ENCODE peak calls at places on chromosomes 4 and X, in seven cellular contexts. X, I, F, Z, V, P and E are unnamed samples.

GRCh38 chrX:22699591-22700091 is 300.1 kb upstream of the DDX53 start:
- DNase-seq in V (no peak), X (no peak), P (no peak), Z (peak; percentile 2), F (no peak), I (peak; percentile 90), E (no peak)

GRCh38 chr4:148730241-148730640 is 288.0 kb upstream of the NR3C2 start:
- DNase-seq in F (no peak), V (no peak), Z (no peak), P (no peak), I (no peak), X (no peak), E (no peak)

GRCh38 chr4:896216-896615 is 35.9 kb downstream of the GAK start:
- DNase-seq in F (no peak), Z (no peak), X (no peak), V (peak; percentile 11), P (no peak), I (no peak), E (no peak)

GRCh38 chr4:165678236-165678960 is 194.6 kb upstream of the TLL1 start:
- DNase-seq in V (no peak), I (peak; percentile 4), P (no peak), F (no peak), Z (no peak), X (no peak), E (no peak)

GRCh38 chr4:83830138-83830537 is 294.2 kb downstream of the GPAT3 start:
- DNase-seq in V (no peak), I (no peak), P (no peak), F (no peak), X (no peak), Z (no peak), E (no peak)

GRCh38 chrX:151982217-151982616 is 7.7 kb upstream of the GABRE start:
- DNase-seq in I (peak; percentile 59), F (no peak), P (no peak), V (no peak), X (no peak), Z (peak; percentile 28), E (no peak)

GRCh38 chr4:6658635-6659075 is 18.2 kb downstream of the MRFAP1 start:
- DNase-seq in P (no peak), V (peak; percentile 53), F (no peak), I (peak; percentile 15), Z (no peak), X (no peak), E (no peak)

GRCh38 chrX:8364369-8365141 is 100.1 kb upstream of the VCX3B start:
- DNase-seq in X (peak; percentile 5), Z (peak; percentile 63), V (peak; percentile 68), I (no peak), F (no peak), P (no peak), E (peak; percentile 85)

GRCh38 chrX:152821145-152821765 is 9.3 kb downstream of the CETN2 start:
- DNase-seq in P (peak; percentile 51), F (peak; percentile 18), X (peak; percentile 25), Z (peak; percentile 65), I (peak; percentile 25), V (peak; percentile 72), E (peak; percentile 70)

GRCh38 chr4:147799986-147800555 is 68.2 kb downstream of the ARHGAP10 start:
- DNase-seq in Z (no peak), P (no peak), I (no peak), F (no peak), X (no peak), V (peak; percentile 33), E (no peak)

GRCh38 chrX:51098046-51098445 is 187.5 kb downstream of the BMP15 start:
- DNase-seq in F (no peak), Z (no peak), V (no peak), P (no peak), X (no peak), I (no peak), E (no peak)

GRCh38 chr4:14000091-14000814 is 372.7 kb upstream of the BOD1L1 start:
- DNase-seq in F (no peak), I (peak; percentile 7), X (no peak), P (no peak), V (no peak), Z (peak; percentile 10), E (no peak)

GRCh38 chrX:110108381-110108796 is 105.5 kb downstream of the TMEM164 start:
- DNase-seq in F (no peak), P (no peak), Z (no peak), X (no peak), I (peak; percentile 70), V (no peak), E (no peak)

GRCh38 chrX:989959-990510 is 222.4 kb downstream of the CRLF2 start:
- DNase-seq in X (no peak), F (peak; percentile 78), V (peak; percentile 34), I (peak; percentile 30), Z (no peak), P (peak; percentile 49), E (peak; percentile 86)

GRCh38 chr4:57405359-57405758 is 295.2 kb upstream of the IGFBP7 start:
- DNase-seq in F (no peak), X (no peak), P (no peak), I (no peak), Z (peak; percentile 98), V (no peak), E (no peak)

GRCh38 chr4:138915725-138916124 is 99.9 kb upstream of the NOCT start:
- DNase-seq in V (no peak), Z (no peak), P (no peak), I (no peak), F (no peak), X (no peak), E (no peak)

GRCh38 chr4:2270341-2271165 is 8.6 kb upstream of the MXD4 start:
- DNase-seq in I (no peak), F (no peak), Z (no peak), P (no peak), V (no peak), X (no peak), E (no peak)

GRCh38 chrX:47796433-47796906 is 40.2 kb upstream of the ZNF81 start:
- DNase-seq in P (no peak), F (no peak), I (peak; percentile 60), V (no peak), Z (peak; percentile 67), X (no peak), E (no peak)

GRCh38 chr4:143089291-143089690 is 95.4 kb upstream of the USP38 start:
- DNase-seq in F (no peak), I (no peak), V (peak; percentile 3), P (no peak), Z (no peak), X (no peak), E (no peak)

GRCh38 chr4:98565646-98566403 is 92.6 kb downstream of the TSPAN5 start:
- DNase-seq in F (no peak), P (no peak), X (no peak), V (no peak), I (no peak), Z (no peak), E (no peak)

GRCh38 chr4:169070071-169070894 is 60.2 kb upstream of the CBR4 start:
- DNase-seq in Z (peak; percentile 97), V (peak; percentile 70), F (peak; percentile 76), I (no peak), P (no peak), X (no peak), E (no peak)

GRCh38 chr4:173211838-173212237 is 43.2 kb downstream of the GALNT7 start:
- DNase-seq in V (no peak), I (peak; percentile 52), Z (peak; percentile 80), F (peak; percentile 73), X (no peak), P (no peak), E (no peak)

GRCh38 chr4:128310266-128310697 is 22.7 kb upstream of the PGRMC2 start:
- DNase-seq in Z (no peak), X (no peak), P (no peak), I (peak; percentile 63), F (no peak), V (peak; percentile 47), E (no peak)

GRCh38 chr4:129014566-129015509 is 78.5 kb downstream of the SCLT1 start:
- DNase-seq in Z (no peak), F (no peak), I (no peak), X (no peak), V (no peak), P (no peak), E (no peak)

GRCh38 chr4:74038161-74039064 is at the start of gene CXCL3:
- DNase-seq in F (no peak), I (peak; percentile 72), V (peak; percentile 84), P (peak; percentile 82), X (no peak), Z (peak; percentile 78), E (no peak)

GRCh38 chr4:108887034-108887433 is 124.2 kb upstream of the ETNPPL start:
- DNase-seq in I (no peak), Z (no peak), F (no peak), X (no peak), P (no peak), V (no peak), E (no peak)

GRCh38 chr4:108889696-108890475 is 127.0 kb upstream of the ETNPPL start:
- DNase-seq in V (no peak), Z (no peak), I (no peak), X (no peak), F (no peak), P (no peak), E (no peak)

GRCh38 chr4:108891921-108892320 is 129.1 kb upstream of the ETNPPL start:
- DNase-seq in P (no peak), X (no peak), V (no peak), F (no peak), Z (no peak), I (no peak), E (no peak)

GRCh38 chr4:108893474-108893873 is 130.6 kb upstream of the ETNPPL start:
- DNase-seq in V (no peak), F (no peak), P (no peak), Z (no peak), X (no peak), I (no peak), E (no peak)

DNA sequence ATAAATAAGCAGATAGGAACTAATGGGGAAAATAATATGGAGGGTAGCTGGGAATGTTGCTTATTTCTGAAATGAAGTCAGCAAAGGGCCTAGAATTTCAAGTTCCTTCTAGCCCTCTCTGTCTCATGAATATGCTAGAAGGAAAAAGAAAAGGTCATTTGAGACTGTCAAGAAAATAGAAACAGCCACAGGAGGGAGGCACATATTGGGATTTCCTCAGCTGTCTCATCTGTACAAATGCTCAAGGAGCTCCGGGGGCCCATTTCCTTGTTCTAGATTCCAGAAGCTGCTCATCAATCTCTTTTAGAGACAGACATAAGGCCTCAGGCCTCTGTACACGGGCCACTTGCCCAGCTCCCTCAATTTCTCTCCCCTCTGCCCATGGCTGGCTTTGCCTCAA is 127.6 kb upstream of the ETNPPL start:
- DNase-seq in P (no peak), X (no peak), I (no peak), Z (no peak), F (no peak), V (no peak), E (no peak)
- H2AFZ ChIP-seq in P (peak overlapping the region; percentile 67), X (no peak overlapping the region), I (no peak overlapping the region), Z (no peak overlapping the region), F (no peak overlapping the region), V (no peak overlapping the region), E (no peak overlapping the region)

GRCh38 chrX:24154490-24155034 is 5.0 kb downstream of the ZFX start:
- DNase-seq in P (no peak), Z (no peak), F (no peak), V (no peak), X (no peak), I (no peak), E (no peak)
- H4K20me1 ChIP-seq in P (peaks cover 14% of the 10 kb centered on the region), Z (peaks cover 71% of the 10 kb centered on the region), F (no peaks in the 10 kb centered on the region), V (peaks cover 64% of the 10 kb centered on the region), X (no peaks in the 10 kb centered on the region), I (peaks cover 5% of the 10 kb centered on the region), E (peaks cover 15% of the 10 kb centered on the region)

GRCh38 chr4:100986360-100986868 is 360.9 kb downstream of the PPP3CA start:
- DNase-seq in P (no peak), F (no peak), I (peak; percentile 8), Z (no peak), V (peak; percentile 84), X (no peak), E (no peak)
- H2AFZ ChIP-seq in P (no peak overlapping the region), F (no peak overlapping the region), I (no peak overlapping the region), Z (no peak overlapping the region), V (no peak overlapping the region), X (no peak overlapping the region), E (no peak overlapping the region)

GRCh38 chr4:87100093-87100634 is 120.3 kb downstream of the KLHL8 start:
- DNase-seq in Z (peak; percentile 2), V (peak; percentile 48), F (no peak), P (no peak), X (no peak), I (no peak), E (no peak)
- H4K20me1 ChIP-seq in Z (no peaks in the 10 kb centered on the region), V (peaks cover 49% of the 10 kb centered on the region), F (no peaks in the 10 kb centered on the region), P (no peaks in the 10 kb centered on the region), X (no peaks in the 10 kb centered on the region), I (no peaks in the 10 kb centered on the region), E (no peaks in the 10 kb centered on the region)